ENCODE peak calls at places on chromosome 22, in five cellular contexts. D is adrenal gland, K is suprapubic skin, J is fibroblast of lung, M is heart right ventricle. E is an unnamed sample.
A peak's percentile ranks its signal among the peaks of the same experiment; 100 is the strongest.

GRCh38 chr22:35524966-35525686 is 15.5 kb upstream of the RASD2 start:
- DNase-seq in D (no peak), K (no peak), J (peak; percentile 23), M (peak; percentile 45), E (no peak)

GRCh38 chr22:27734066-27734465 is 67.5 kb downstream of the MN1 start:
- DNase-seq in D (no peak), K (peak; percentile 36), J (no peak), M (no peak), E (no peak)

GRCh38 chr22:45877036-45877380 is 100.0 kb downstream of the WNT7B start:
- DNase-seq in D (peak; percentile 7), K (no peak), J (no peak), M (no peak), E (no peak)

GRCh38 chr22:17063372-17064106 is 21.3 kb upstream of the IL17RA start:
- DNase-seq in D (no peak), K (no peak), J (peak; percentile 5), M (peak; percentile 23), E (no peak)

GRCh38 chr22:35313311-35314121 is 13.8 kb downstream of the TOM1 start:
- DNase-seq in D (peak; percentile 91), K (peak; percentile 66), J (peak; percentile 69), M (peak; percentile 50), E (peak; percentile 62)

GRCh38 chr22:46635756-46636155 is 15.6 kb downstream of the GRAMD4 start:
- DNase-seq in D (no peak), K (no peak), J (no peak), M (peak; percentile 25), E (no peak)

GRCh38 chr22:25061605-25062377 is 109.3 kb downstream of the KIAA1671 start:
- DNase-seq in D (no peak), K (no peak), J (no peak), M (no peak), E (no peak)

GRCh38 chr22:46731246-46732040 is 6.6 kb downstream of the CERK start:
- DNase-seq in D (peak; percentile 70), K (no peak), J (no peak), M (peak; percentile 65), E (no peak)

GRCh38 chr22:31122532-31123291 is at the start of gene INPP5J:
- DNase-seq in D (peak; percentile 56), K (no peak), J (peak; percentile 37), M (peak; percentile 51), E (no peak)

GRCh38 chr22:17786435-17787158 is 12.3 kb upstream of the BID start:
- DNase-seq in D (peak; percentile 51), K (no peak), J (peak; percentile 34), M (peak; percentile 75), E (no peak)

GRCh38 chr22:50691521-50691920 is 18.9 kb downstream of the SHANK3 start:
- DNase-seq in D (no peak), K (no peak), J (peak; percentile 73), M (no peak), E (no peak)

GRCh38 chr22:38310518-38311330 is 6.5 kb downstream of the CSNK1E start:
- DNase-seq in D (no peak), K (no peak), J (no peak), M (peak; percentile 44), E (no peak)

DNA sequence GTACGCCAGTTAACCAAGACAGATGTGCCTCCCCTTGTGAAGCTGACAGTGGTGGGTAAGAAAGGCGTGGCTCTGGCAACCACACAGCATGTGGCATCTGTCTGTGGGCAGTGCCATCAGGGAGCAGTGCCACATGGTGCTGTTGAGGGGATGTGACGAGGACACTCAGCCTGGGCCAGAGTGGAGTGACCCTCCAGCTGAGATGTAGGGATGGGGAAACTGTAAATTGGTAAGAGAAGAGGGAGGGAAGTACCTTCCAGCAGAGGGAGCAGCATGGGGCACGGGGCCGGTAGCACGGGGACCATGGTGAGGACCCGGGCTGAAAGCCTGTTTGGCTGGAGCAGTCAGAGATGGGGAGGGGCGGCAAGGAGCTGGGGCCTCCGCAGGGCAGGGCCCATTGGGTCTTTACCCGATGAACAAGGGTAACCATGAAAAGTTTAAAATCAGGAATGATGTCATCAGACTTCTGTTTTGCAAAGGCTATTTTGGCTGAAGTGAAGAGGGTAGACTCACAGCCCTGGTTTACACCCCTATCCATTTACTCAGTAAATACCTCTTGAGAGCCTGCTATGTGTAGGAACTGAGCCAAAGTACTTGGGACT is 10.4 kb downstream of the TMPRSS6 start:
- DNase-seq in D (no peak), K (no peak), J (no peak), M (no peak), E (no peak)
- TF ChIP-seq CTCF in D (no peak), K (no peak), J (no peak), M (no peak), E (no peak)

GRCh38 chr22:19434829-19435580 is 2.7 kb downstream of the MRPL40 start:
- DNase-seq in D (no peak), K (no peak), J (no peak), M (no peak), E (no peak)

GRCh38 chr22:19431641-19432091 is at the start of gene HIRA:
- DNase-seq in D (peak; percentile 74), K (peak; percentile 90), J (peak; percentile 71), M (peak; percentile 87), E (no peak)

GRCh38 chr22:19429950-19430889 is 1.3 kb downstream of the HIRA start:
- DNase-seq in D (peak; percentile 52), K (no peak), J (peak; percentile 80), M (peak; percentile 15), E (no peak)

GRCh38 chr22:19430890-19431541 is 517 bp downstream of the HIRA start:
- DNase-seq in D (peak; percentile 40), K (peak; percentile 76), J (peak; percentile 36), M (peak; percentile 40), E (no peak)

GRCh38 chr22:19432092-19432844 is at the start of gene MRPL40:
- DNase-seq in D (peak; percentile 95), K (peak; percentile 95), J (peak; percentile 95), M (peak; percentile 96), E (peak; percentile 58)
- H3K4me1 ChIP-seq in D (peaks cover 30% of the 10 kb centered on the region), K (peaks cover 30% of the 10 kb centered on the region), J (peaks cover 5% of the 10 kb centered on the region), M (peaks cover 55% of the 10 kb centered on the region), E (peaks cover 33% of the 10 kb centered on the region)

GRCh38 chr22:19912236-19912999 is 29.2 kb upstream of the COMT start:
- DNase-seq in D (no peak), K (no peak), J (no peak), M (no peak), E (no peak)
- H3K27ac ChIP-seq in D (no peak overlapping the region), K (no peak overlapping the region), J (no peak overlapping the region), M (no peak overlapping the region), E (no peak overlapping the region)

DNA sequence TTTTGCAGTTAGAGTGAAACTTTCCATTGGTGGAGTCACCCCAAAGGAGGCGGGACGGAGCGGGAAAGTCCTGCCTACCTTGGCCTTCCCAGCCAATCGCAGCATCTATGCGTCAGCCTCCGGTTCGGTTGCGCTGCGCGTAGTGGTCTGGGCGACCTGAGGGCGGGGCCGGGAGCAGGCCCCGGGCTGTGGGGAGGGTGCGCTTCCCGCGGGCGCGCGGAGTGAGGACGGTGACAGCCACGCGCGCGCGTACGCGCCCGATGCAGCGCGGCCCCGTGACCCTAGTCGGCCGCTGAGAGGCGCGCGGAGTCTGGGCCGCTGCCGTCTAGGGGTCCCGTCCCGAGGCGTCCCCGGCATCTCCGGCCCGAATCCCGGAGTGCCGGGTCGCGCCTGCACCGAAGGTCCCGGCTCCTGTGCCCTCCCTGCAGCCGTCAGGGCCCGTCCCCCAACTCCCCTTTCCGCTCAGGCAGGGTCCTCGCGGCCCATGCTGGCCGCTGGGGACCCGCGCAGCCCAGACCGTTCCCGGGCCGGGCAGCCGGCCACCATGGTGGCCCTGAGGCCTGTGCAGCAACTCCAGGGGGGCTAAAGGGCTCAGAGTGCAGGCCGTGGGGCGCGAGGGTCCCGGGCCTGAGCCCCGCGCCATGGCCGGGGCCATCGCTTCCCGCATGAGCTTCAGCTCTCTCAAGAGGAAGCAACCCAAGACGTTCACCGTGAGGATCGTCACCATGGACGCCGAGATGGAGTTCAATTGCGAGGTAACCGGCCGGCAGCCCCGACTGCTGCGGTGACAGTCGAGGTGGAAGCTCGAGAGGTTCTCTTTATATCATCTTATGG is at the start of gene NF2:
- DNase-seq in D (peak; percentile 99), K (peak; percentile 99), J (peak; percentile 99), M (peak; percentile 98), E (no peak)
- TF ChIP-seq CTCF in D (no peak), K (no peak), J (no peak), M (no peak), E (no peak)

GRCh38 chr22:49359061-49359460 is 468.6 kb downstream of the BRD1 start:
- DNase-seq in D (no peak), K (no peak), J (no peak), M (no peak), E (no peak)
- H3K4me1 ChIP-seq in D (no peaks in the 10 kb centered on the region), K (no peaks in the 10 kb centered on the region), J (no peaks in the 10 kb centered on the region), M (no peaks in the 10 kb centered on the region), E (no peaks in the 10 kb centered on the region)

GRCh38 chr22:32130464-32130863 is 28.6 kb downstream of the C22orf42 start:
- DNase-seq in D (no peak), K (no peak), J (no peak), M (no peak), E (no peak)
- H3K27ac ChIP-seq in D (no peak overlapping the region), K (no peak overlapping the region), J (no peak overlapping the region), M (no peak overlapping the region), E (no peak overlapping the region)

GRCh38 chr22:49429066-49429465 is 398.6 kb downstream of the BRD1 start:
- DNase-seq in D (no peak), K (no peak), J (no peak), M (no peak), E (no peak)
- TF ChIP-seq CTCF in D (no peak), K (no peak), J (no peak), M (no peak), E (no peak)

E was measured in thoracic aorta.